ENCODE peak calls at places on chromosomes 16 and 17, in ten cellular contexts. W is SJCRH30, K is breast epithelium, C is spleen, J is AG10803, V is mesendoderm, Q is aorta, D is astrocyte of the cerebellum, B is PC-9, Z is uterus. E is an unnamed sample.

GRCh38 chr16:49856741-49857330 is 924 bp upstream of the ZNF423 start:
- DNase-seq in W (peak), K (peak), C (peak), J (peak), V (peak), Q (peak), D (peak), B (peak), Z (peak), E (no peak)

GRCh38 chr17:1224330-1224729 is 44.5 kb upstream of the ABR start:
- DNase-seq in W (no peak), K (no peak), C (no peak), J (no peak), V (no peak), Q (no peak), D (no peak), B (no peak), Z (no peak), E (no peak)

GRCh38 chr17:78241277-78242023 is 10.0 kb downstream of the TMEM235 start:
- DNase-seq in W (peak), K (no peak), C (no peak), J (peak), V (peak), Q (no peak), D (no peak), B (no peak), Z (no peak), E (no peak)

GRCh38 chr17:35915153-35915969 is 15.2 kb downstream of the RDM1 start:
- DNase-seq in W (no peak), K (no peak), C (no peak), J (no peak), V (peak), Q (no peak), D (no peak), B (no peak), Z (no peak), E (no peak)

GRCh38 chr16:2009791-2010510 is at the start of gene ZNF598:
- DNase-seq in W (peak), K (peak), C (peak), J (peak), V (peak), Q (peak), D (peak), B (peak), Z (peak), E (peak)

GRCh38 chr16:21001262-21001661 is 100.7 kb downstream of the LYRM1 start:
- DNase-seq in W (peak), K (no peak), C (no peak), J (peak), V (peak), Q (no peak), D (no peak), B (no peak), Z (no peak), E (no peak)

GRCh38 chr16:72111653-72112451 is 18.2 kb downstream of the DHX38 start:
- DNase-seq in W (no peak), K (no peak), C (peak), J (no peak), V (peak), Q (no peak), D (no peak), B (no peak), Z (no peak), E (no peak)

GRCh38 chr16:29943846-29944669 is 17.8 kb upstream of the TMEM219 start:
- DNase-seq in W (peak), K (no peak), C (no peak), J (peak), V (peak), Q (peak), D (peak), B (peak), Z (peak), E (no peak)

GRCh38 chr17:74362811-74363498 is 1.3 kb upstream of the BTBD17 start:
- DNase-seq in W (no peak), K (no peak), C (no peak), J (no peak), V (no peak), Q (no peak), D (no peak), B (no peak), Z (no peak), E (no peak)

GRCh38 chr17:61722398-61722797 is 131.4 kb upstream of the NACA2 start:
- DNase-seq in W (no peak), K (no peak), C (no peak), J (no peak), V (no peak), Q (no peak), D (no peak), B (no peak), Z (no peak), E (no peak)

GRCh38 chr16:2022723-2023097 is 3.1 kb downstream of the NPW start:
- DNase-seq in W (peak), K (no peak), C (no peak), J (peak), V (peak), Q (no peak), D (no peak), B (peak), Z (peak), E (peak)

DNA sequence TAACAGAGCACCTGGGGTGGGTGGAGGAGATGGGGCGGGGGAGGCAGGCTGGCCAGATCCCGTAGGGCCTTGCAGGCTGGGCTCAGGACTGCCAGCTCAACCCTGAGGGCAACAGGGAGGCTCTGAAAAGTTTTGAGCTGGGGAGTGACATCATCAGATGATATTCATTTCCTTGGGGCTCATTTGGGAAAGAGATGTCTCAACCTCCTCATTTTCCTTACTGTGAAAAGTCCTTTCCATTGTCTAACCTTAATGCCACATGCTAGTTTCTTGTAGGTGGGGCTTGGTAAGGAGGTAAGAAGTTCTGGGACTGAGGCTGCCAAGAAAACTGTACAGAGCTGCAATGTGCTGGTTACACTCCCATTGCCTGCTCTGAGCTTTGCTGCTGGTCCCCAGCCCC is 3.7 kb downstream of the TNS4 start:
- DNase-seq in W (no peak), K (peak), C (no peak), J (peak), V (peak), Q (no peak), D (no peak), B (no peak), Z (no peak), E (no peak)
- H3K4me3 ChIP-seq in W (no peak), K (peak), C (no peak), J (no peak), V (no peak), Q (no peak), D (no peak), B (peak), Z (no peak), E (no peak)

DNA sequence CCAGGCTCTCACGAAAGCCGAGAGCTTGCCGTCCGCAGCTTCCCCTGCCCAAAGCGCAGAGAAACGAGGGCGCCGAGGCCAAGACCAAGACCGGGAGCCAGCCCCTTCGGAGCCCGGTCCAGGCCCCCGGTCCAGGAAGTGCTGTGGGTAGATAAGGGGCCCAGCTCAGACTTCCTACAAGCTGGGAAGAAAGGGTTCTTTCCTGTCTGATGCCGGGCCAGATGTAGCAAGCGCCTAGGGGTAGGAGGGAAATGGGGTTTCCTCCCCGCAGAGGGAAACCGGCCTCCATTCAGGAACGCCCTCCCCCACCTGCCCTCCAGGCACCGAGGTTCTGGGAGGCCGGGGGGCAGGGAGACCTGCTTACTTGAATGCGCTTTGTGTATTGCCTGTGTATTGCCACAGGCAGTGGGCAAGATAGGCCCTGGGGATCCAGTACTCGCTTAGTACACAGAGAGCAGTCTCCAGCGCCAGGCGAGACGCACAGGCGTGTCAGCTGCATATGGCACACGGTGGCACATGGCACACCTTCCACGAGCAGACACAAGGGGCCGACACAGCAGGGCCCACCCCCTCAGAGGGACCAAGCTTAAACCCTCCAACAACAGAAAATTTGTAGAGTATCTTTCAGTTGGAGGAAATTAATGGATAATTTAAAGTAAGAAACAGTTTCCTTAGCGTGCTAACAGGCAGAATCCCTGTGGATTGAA is 1.0 kb upstream of the CYB561 start:
- DNase-seq in W (no peak), K (no peak), C (no peak), J (no peak), V (peak), Q (no peak), D (no peak), B (peak), Z (no peak), E (peak)
- H3K4me3 ChIP-seq in W (no peak), K (peak), C (peak), J (peak), V (no peak), Q (peak), D (no peak), B (peak), Z (peak), E (no peak)

GRCh38 chr16:66746682-66747081 is 4.7 kb downstream of the DYNC1LI2 start:
- DNase-seq in W (no peak), K (no peak), C (no peak), J (peak), V (no peak), Q (no peak), D (no peak), B (no peak), Z (no peak), E (no peak)
- H3K4me3 ChIP-seq in W (no peak), K (no peak), C (no peak), J (no peak), V (no peak), Q (no peak), D (no peak), B (no peak), Z (no peak), E (peak)

GRCh38 chr16:56986361-56986760 is 3.0 kb upstream of the NLRC5 start:
- DNase-seq in W (no peak), K (no peak), C (peak), J (no peak), V (no peak), Q (peak), D (no peak), B (no peak), Z (no peak), E (no peak)

GRCh38 chr16:56985962-56986360 is 3.4 kb upstream of the NLRC5 start:
- DNase-seq in W (no peak), K (no peak), C (peak), J (no peak), V (no peak), Q (peak), D (no peak), B (no peak), Z (no peak), E (no peak)

GRCh38 chr16:56988161-56988947 is 1.0 kb upstream of the NLRC5 start:
- DNase-seq in W (no peak), K (no peak), C (no peak), J (peak), V (no peak), Q (peak), D (no peak), B (no peak), Z (peak), E (no peak)

GRCh38 chr16:56988948-56989945 is at the start of gene NLRC5:
- DNase-seq in W (peak), K (peak), C (peak), J (peak), V (peak), Q (peak), D (peak), B (peak), Z (peak), E (peak)

DNA sequence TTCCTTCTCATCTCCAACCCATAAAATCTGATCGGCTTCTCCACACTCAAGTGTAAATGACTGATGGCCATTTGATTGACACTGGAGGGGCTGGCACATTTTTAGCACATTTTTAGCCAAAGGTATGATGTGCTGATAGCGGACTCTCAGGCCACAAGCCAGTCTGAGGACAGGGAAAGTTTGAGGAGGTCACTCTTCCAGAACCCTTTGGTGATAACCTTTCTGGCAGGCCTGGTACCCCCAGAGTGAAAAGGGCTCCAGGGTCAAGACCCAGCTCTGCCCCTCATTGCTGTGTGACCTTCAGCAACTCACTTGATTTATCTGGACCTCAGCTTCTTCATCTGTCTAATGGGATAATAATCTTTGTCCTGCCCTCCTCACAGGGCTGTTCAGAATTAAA is 1.7 kb upstream of the NLRC5 start:
- DNase-seq in W (no peak), K (no peak), C (peak), J (no peak), V (no peak), Q (peak), D (no peak), B (no peak), Z (no peak), E (no peak)
- H3K4me3 ChIP-seq in W (no peak), K (no peak), C (no peak), J (no peak), V (no peak), Q (no peak), D (no peak), B (no peak), Z (no peak), E (peak)

GRCh38 chr16:19116711-19117449 is 3.1 kb downstream of the ITPRIPL2 start:
- DNase-seq in W (no peak), K (peak), C (no peak), J (peak), V (no peak), Q (no peak), D (no peak), B (no peak), Z (no peak), E (no peak)

GRCh38 chr16:19113577-19114358 is at the start of gene ITPRIPL2:
- DNase-seq in W (peak), K (peak), C (peak), J (peak), V (peak), Q (peak), D (peak), B (peak), Z (peak), E (no peak)

GRCh38 chr16:19115148-19116021 is 1.6 kb downstream of the ITPRIPL2 start:
- DNase-seq in W (no peak), K (no peak), C (no peak), J (no peak), V (peak), Q (no peak), D (no peak), B (no peak), Z (no peak), E (no peak)

GRCh38 chr16:19110537-19111391 is 3.0 kb upstream of the ITPRIPL2 start:
- DNase-seq in W (no peak), K (no peak), C (no peak), J (no peak), V (no peak), Q (no peak), D (no peak), B (no peak), Z (no peak), E (no peak)

GRCh38 chr16:19114359-19115147 is 789 bp downstream of the ITPRIPL2 start:
- DNase-seq in W (no peak), K (peak), C (peak), J (peak), V (peak), Q (peak), D (no peak), B (peak), Z (peak), E (no peak)
- H3K4me3 ChIP-seq in W (peak), K (peak), C (peak), J (peak), V (peak), Q (peak), D (peak), B (peak), Z (peak), E (no peak)

GRCh38 chr17:40366076-40366860 is 1.7 kb upstream of the GJD3 start:
- DNase-seq in W (no peak), K (no peak), C (no peak), J (no peak), V (no peak), Q (no peak), D (no peak), B (no peak), Z (no peak), E (no peak)

GRCh38 chr17:40364121-40364861 is at the start of gene GJD3:
- DNase-seq in W (no peak), K (no peak), C (peak), J (no peak), V (no peak), Q (no peak), D (no peak), B (no peak), Z (no peak), E (no peak)

GRCh38 chr17:40362696-40363479 is 1.6 kb downstream of the GJD3 start:
- DNase-seq in W (peak), K (no peak), C (peak), J (peak), V (peak), Q (peak), D (no peak), B (peak), Z (no peak), E (peak)

GRCh38 chr17:40363480-40363838 is 1.1 kb downstream of the GJD3 start:
- DNase-seq in W (no peak), K (no peak), C (peak), J (peak), V (no peak), Q (no peak), D (no peak), B (no peak), Z (no peak), E (peak)

GRCh38 chr17:40364906-40365305 is 369 bp upstream of the GJD3 start:
- DNase-seq in W (no peak), K (no peak), C (no peak), J (no peak), V (no peak), Q (no peak), D (no peak), B (no peak), Z (no peak), E (no peak)
- H3K4me3 ChIP-seq in W (no peak), K (no peak), C (no peak), J (peak), V (no peak), Q (no peak), D (peak), B (no peak), Z (no peak), E (no peak)

DNA sequence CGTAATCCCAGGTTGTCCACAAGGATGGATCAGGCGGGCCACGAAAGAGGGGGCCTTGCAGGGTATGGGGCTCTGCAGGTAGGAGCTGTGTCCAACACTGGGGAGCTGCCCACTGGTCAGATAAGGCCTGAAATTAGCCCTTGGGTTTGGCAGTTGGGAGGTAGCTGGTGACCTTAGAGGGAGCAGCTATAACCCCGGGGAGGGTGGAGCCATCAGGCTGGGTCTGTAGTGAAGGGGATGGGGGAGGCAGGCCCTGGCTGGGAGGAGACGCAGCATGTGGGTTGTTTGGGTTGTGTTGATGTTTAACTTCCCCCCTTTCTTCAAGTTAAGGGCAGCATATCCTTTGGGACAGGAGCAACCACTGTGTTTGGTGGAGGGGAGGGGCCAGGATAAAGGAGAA is 5.9 kb downstream of the MLLT6 start:
- DNase-seq in W (no peak), K (no peak), C (no peak), J (no peak), V (no peak), Q (no peak), D (no peak), B (no peak), Z (no peak), E (no peak)
- H3K4me3 ChIP-seq in W (no peak), K (no peak), C (no peak), J (no peak), V (no peak), Q (no peak), D (no peak), B (no peak), Z (no peak), E (no peak)

DNA sequence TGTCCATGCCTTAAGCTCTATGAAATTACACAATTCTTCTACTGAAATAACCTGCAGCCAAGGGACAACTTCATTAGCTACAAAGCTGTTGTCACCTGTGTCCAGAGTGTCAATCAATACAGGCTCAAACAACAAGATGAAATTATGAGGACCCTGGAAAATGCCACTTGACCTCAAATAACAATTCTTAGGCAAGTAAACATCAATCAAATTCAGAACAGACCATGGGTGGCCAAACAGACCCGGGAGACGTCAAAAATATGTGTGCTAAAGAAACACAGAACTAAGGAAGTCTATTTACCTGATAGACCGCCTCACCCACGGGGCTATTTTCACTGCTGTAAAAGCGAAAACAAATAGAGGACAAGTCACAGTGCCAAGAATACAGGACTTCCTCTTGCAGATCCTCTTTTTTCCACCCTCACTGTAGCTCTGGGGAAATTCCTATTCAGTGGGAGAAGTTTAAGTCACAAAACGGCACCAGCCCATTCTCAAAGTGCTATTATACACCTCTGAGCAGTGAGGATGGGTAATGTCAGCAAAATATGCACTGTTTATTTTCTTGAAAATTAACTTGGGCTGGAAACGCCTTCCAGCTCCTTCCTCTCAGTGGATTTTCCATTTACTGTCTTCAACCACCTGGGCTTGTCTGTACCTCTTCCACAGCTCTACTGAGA is 2.7 kb downstream of the LITAF start:
- DNase-seq in W (no peak), K (peak), C (peak), J (no peak), V (no peak), Q (peak), D (no peak), B (no peak), Z (no peak), E (no peak)
- H3K4me3 ChIP-seq in W (no peak), K (peak), C (peak), J (no peak), V (no peak), Q (peak), D (no peak), B (peak), Z (no peak), E (peak)